ENCODE peak calls at places on chromosome 20, in five cellular contexts. B, R, Y, H and P are unnamed samples.

GRCh38 chr20:53899351-53900167 is 170.8 kb downstream of the BCAS1 start:
- DNase-seq in Y (peak; percentile 92), R (peak; percentile 82), H (peak; percentile 66), B (peak; percentile 44), P (peak; percentile 77)

GRCh38 chr20:2299301-2299700 is 3.5 kb downstream of the TGM3 start:
- DNase-seq in R (no peak), H (no peak), B (peak; percentile 31), Y (no peak), P (no peak)

GRCh38 chr20:42747765-42748411 is 441.8 kb downstream of the PTPRT start:
- DNase-seq in Y (no peak), B (no peak), H (no peak), R (no peak), P (no peak)

GRCh38 chr20:51969191-51969590 is 166.9 kb upstream of the SALL4 start:
- DNase-seq in Y (no peak), B (no peak), H (no peak), R (no peak), P (no peak)

GRCh38 chr20:9306521-9306920 is 207.9 kb upstream of the LAMP5 start:
- DNase-seq in H (no peak), R (no peak), Y (no peak), B (no peak), P (no peak)

GRCh38 chr20:47956261-47956995 is 171.1 kb upstream of the SULF2 start:
- DNase-seq in B (no peak), R (no peak), H (no peak), Y (no peak), P (no peak)

GRCh38 chr20:43389839-43390626 is 67.7 kb upstream of the SRSF6 start:
- DNase-seq in Y (no peak), H (no peak), B (no peak), R (no peak), P (no peak)

GRCh38 chr20:13990465-13990864 is at the start of gene SEL1L2:
- DNase-seq in R (no peak), H (no peak), B (no peak), Y (no peak), P (no peak)

GRCh38 chr20:48898210-48898609 is 23.3 kb upstream of the ARFGEF2 start:
- DNase-seq in B (no peak), H (no peak), R (no peak), Y (peak; percentile 64), P (no peak)

GRCh38 chr20:12924126-12924525 is 84.6 kb upstream of the SPTLC3 start:
- DNase-seq in R (no peak), Y (no peak), B (no peak), H (no peak), P (no peak)

GRCh38 chr20:51347871-51348270 is 194.6 kb downstream of the NFATC2 start:
- DNase-seq in R (no peak), Y (peak; percentile 49), H (no peak), B (no peak), P (no peak)

GRCh38 chr20:24738981-24739633 is 210.0 kb upstream of the CST7 start:
- DNase-seq in R (no peak), H (no peak), B (peak; percentile 55), Y (no peak), P (no peak)

GRCh38 chr20:31862157-31862470 is 8.2 kb downstream of the DUSP15 start:
- DNase-seq in H (no peak), B (no peak), R (no peak), Y (peak; percentile 63), P (no peak)

GRCh38 chr20:47111576-47111975 is 216.9 kb downstream of the EYA2 start:
- DNase-seq in R (no peak), B (no peak), H (no peak), Y (no peak), P (no peak)